ENCODE peak calls at places on chromosomes 6 and 20, in nine cellular contexts. E, J, I, Y, S, Z, A, K and V are unnamed samples. For H3K4me1, the result is how much of the 10 kb centered on the place peaks cover.

GRCh38 chr6:15088904-15089568 is 156.8 kb upstream of the JARID2 start:
- DNase-seq in I (no peak), Z (no peak), S (no peak), A (no peak), Y (no peak), J (no peak), E (no peak), K (no peak), V (no peak)

GRCh38 chr6:53837875-53838806 is 43.3 kb downstream of the LRRC1 start:
- DNase-seq in S (no peak), J (no peak), A (no peak), E (no peak), Y (no peak), Z (no peak), I (no peak), K (no peak), V (no peak)

GRCh38 chr6:163937071-163937470 is 522.6 kb downstream of the QKI start:
- DNase-seq in Z (no peak), A (no peak), J (no peak), Y (no peak), K (no peak), E (no peak), I (no peak), S (no peak), V (no peak)

GRCh38 chr6:147005499-147005898 is 198.7 kb upstream of the STXBP5 start:
- DNase-seq in Y (no peak), K (no peak), A (no peak), J (no peak), I (no peak), Z (no peak), E (no peak), S (no peak), V (no peak)

GRCh38 chr6:90421656-90422055 is 125.0 kb upstream of the BACH2 start:
- DNase-seq in Z (no peak), J (no peak), K (no peak), A (no peak), I (no peak), S (no peak), E (no peak), Y (no peak), V (no peak)

GRCh38 chr6:104606361-104606760 is 253.4 kb downstream of the HACE1 start:
- DNase-seq in I (no peak), E (no peak), S (no peak), J (no peak), Z (no peak), A (no peak), K (no peak), Y (no peak), V (no peak)

GRCh38 chr6:72272958-72273357 is 348.9 kb upstream of the KCNQ5 start:
- DNase-seq in Z (no peak), S (no peak), Y (no peak), E (no peak), K (no peak), I (no peak), J (no peak), A (no peak), V (no peak)

GRCh38 chr6:85464260-85464644 is 14.4 kb downstream of the NT5E start:
- DNase-seq in Y (no peak), Z (peak), K (no peak), E (no peak), S (peak), I (no peak), A (peak), J (no peak), V (peak)

GRCh38 chr6:1335367-1336037 is 23.6 kb downstream of the FOXQ1 start:
- DNase-seq in Z (no peak), I (no peak), E (peak), Y (peak), K (no peak), J (no peak), S (peak), A (peak), V (no peak)

GRCh38 chr6:14822689-14823088 is 423.2 kb upstream of the JARID2 start:
- DNase-seq in K (no peak), E (no peak), J (no peak), S (no peak), Z (no peak), Y (no peak), I (no peak), A (no peak), V (no peak)

GRCh38 chr20:6641012-6641411 is 126.5 kb upstream of the BMP2 start:
- DNase-seq in A (no peak), Y (no peak), Z (no peak), S (no peak), I (no peak), K (no peak), J (no peak), E (no peak), V (no peak)

GRCh38 chr20:6637160-6637579 is 130.3 kb upstream of the BMP2 start:
- DNase-seq in Z (no peak), Y (no peak), J (no peak), A (no peak), S (no peak), K (no peak), I (no peak), E (no peak), V (no peak)

GRCh38 chr20:6632187-6632586 is 135.3 kb upstream of the BMP2 start:
- DNase-seq in S (no peak), I (no peak), Y (no peak), J (no peak), Z (no peak), K (no peak), A (no peak), E (no peak), V (no peak)

GRCh38 chr20:6635034-6635736 is 132.3 kb upstream of the BMP2 start:
- DNase-seq in Y (no peak), A (no peak), K (no peak), E (no peak), I (no peak), Z (no peak), J (no peak), S (no peak), V (no peak)

GRCh38 chr20:6636209-6637159 is 131.0 kb upstream of the BMP2 start:
- DNase-seq in A (no peak), E (no peak), S (no peak), K (no peak), I (no peak), Z (no peak), J (no peak), Y (no peak), V (no peak)
- TF ChIP-seq CTCF in A (peak), E (peak), S (peak), K (no peak), I (peak), Z (peak), J (peak), Y (no peak), V (peak)

GRCh38 chr20:1565461-1565860 is 8.0 kb upstream of the SIRPD start:
- DNase-seq in K (no peak), E (no peak), I (no peak), Z (no peak), Y (no peak), S (no peak), J (no peak), A (no peak), V (no peak)

GRCh38 chr20:1569417-1569861 is 11.9 kb upstream of the SIRPD start:
- DNase-seq in J (no peak), Z (no peak), A (peak), S (peak), Y (peak), E (no peak), I (no peak), K (no peak), V (no peak)

GRCh38 chr20:1567392-1568165 is 10.1 kb upstream of the SIRPD start:
- DNase-seq in A (peak), I (no peak), Y (no peak), K (no peak), Z (no peak), J (no peak), E (no peak), S (peak), V (no peak)

GRCh38 chr20:1566701-1567100 is 9.2 kb upstream of the SIRPD start:
- DNase-seq in K (no peak), I (no peak), S (no peak), A (no peak), Z (no peak), Y (no peak), J (no peak), E (no peak), V (no peak)

GRCh38 chr20:1568166-1568490 is 10.6 kb upstream of the SIRPD start:
- DNase-seq in J (no peak), I (no peak), A (no peak), K (no peak), E (no peak), Y (no peak), S (no peak), Z (no peak), V (no peak)
- H3K4me1 ChIP-seq in J (under half), I (under half), A (half or more), K (under half), E (under half), Y (under half), S (under half), Z (under half), V (under half)

DNA sequence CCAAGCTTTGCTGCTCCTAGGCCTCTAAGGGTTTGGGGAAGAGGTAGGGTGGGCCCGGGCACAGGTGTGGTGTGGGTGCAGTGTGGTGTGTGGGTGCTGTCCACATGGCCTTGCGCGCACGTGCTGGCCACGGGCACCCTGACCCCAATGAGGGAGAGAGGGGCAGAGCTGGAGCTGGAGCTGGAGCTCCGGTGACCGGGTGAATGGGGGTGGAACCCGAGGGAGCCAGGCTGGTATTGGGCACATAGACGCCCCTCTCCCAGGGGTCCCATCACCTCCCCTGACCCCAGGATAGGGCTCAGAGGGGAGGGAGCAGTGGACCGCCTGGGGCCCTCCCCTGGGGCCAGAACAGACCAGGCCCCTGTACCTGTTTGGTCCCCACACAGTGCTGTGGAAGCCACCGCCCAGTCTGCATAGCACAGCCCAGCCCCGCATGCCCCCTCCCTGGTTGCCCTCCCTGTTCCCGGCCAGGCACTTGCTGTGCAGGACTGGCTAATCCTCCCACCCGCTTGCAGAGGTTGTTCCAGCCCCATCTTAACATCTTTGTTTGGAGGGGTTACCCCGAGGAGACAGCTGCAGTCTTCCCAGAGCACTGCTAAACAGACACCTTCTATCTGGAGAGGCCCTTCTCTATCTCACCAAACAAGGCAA is 984 bp downstream of the ADAM33 start:
- DNase-seq in E (no peak), I (no peak), K (no peak), S (no peak), A (no peak), Z (no peak), Y (no peak), J (no peak), V (no peak)
- H3K27ac ChIP-seq in E (peak), I (peak), K (no peak), S (no peak), A (no peak), Z (peak), Y (peak), J (peak), V (peak)

GRCh38 chr6:77021232-77021631 is 442.1 kb downstream of the HTR1B start:
- DNase-seq in I (no peak), Y (no peak), K (no peak), E (no peak), S (no peak), J (no peak), Z (no peak), A (no peak), V (no peak)
- TF ChIP-seq CTCF in I (no peak), Y (no peak), K (no peak), E (no peak), S (no peak), J (no peak), Z (no peak), A (no peak), V (no peak)

GRCh38 chr20:47320990-47321805 is 35.3 kb downstream of the ZMYND8 start:
- DNase-seq in I (no peak), S (no peak), Y (peak), A (peak), J (no peak), E (no peak), Z (no peak), K (no peak), V (no peak)
- H3K4me1 ChIP-seq in I (half or more), S (half or more), Y (half or more), A (half or more), J (under half), E (half or more), Z (under half), K (under half), V (under half)

DNA sequence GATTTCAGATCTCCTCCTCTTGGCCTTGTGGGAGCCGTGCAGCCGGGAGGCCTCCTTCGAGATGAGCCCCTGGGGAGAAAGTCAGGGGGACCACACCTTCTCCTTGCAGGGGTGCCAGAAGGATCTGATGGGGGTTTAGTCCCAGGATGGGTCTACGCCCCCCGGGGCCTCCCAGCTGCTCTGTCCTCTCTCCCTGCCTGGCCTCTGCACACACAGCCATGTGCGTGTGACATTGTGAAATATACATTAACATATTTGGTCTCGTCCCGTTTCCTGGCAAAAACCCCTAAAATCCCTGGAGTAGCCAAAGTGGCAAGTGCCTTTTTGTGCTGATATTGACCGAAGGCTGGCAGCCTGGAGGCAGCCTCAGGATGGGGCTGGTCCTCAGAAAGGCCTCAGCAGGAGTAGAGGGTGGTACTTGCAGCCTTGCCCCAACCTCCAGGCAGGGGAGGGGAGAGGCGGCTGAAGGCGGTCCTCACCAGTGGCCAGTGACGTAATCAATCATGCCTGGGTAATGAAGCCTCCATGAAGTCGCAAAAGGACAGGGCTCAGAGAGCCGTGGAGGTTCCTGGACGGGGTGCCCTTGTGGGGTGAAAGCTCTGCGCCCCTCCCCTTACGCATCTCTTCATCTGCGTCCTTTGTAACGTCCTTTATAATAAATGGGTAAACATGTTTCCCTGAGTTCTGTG is 5.1 kb upstream of the HELZ2 start:
- DNase-seq in Z (no peak), E (no peak), A (no peak), K (no peak), I (no peak), Y (no peak), S (no peak), J (no peak), V (no peak)
- H3K27ac ChIP-seq in Z (no peak), E (no peak), A (no peak), K (no peak), I (no peak), Y (no peak), S (no peak), J (no peak), V (no peak)